ENCODE peak calls at places on chromosomes 13 and 19, in four cellular contexts. V, K, P and J are unnamed samples.

GRCh38 chr19:2477141-2477710 is 1.3 kb downstream of the GADD45B start:
- DNase-seq in V (no peak), K (peak), P (no peak), J (peak)

GRCh38 chr19:10593820-10594637 is 6.9 kb upstream of the AP1M2 start:
- DNase-seq in V (no peak), K (no peak), P (no peak), J (peak)

GRCh38 chr19:2754659-2755447 is 15.0 kb upstream of the SLC39A3 start:
- DNase-seq in V (no peak), K (no peak), P (no peak), J (no peak)

GRCh38 chr19:41877490-41877876 is 404 bp downstream of the CD79A start:
- DNase-seq in V (no peak), K (no peak), P (no peak), J (peak)

GRCh38 chr19:50204811-50205675 is 1.6 kb downstream of the MYH14 start:
- DNase-seq in V (no peak), K (no peak), P (peak), J (peak)

GRCh38 chr19:1401138-1401888 is at the start of gene GAMT:
- DNase-seq in V (peak), K (no peak), P (no peak), J (peak)

GRCh38 chr19:32018014-32018413 is 327.4 kb upstream of the ZNF507 start:
- DNase-seq in V (no peak), K (peak), P (no peak), J (peak)

GRCh38 chr13:105410602-105411001 is 1124.9 kb downstream of the EFNB2 start:
- DNase-seq in V (no peak), K (no peak), P (no peak), J (peak)

GRCh38 chr13:50224534-50224933 is 209.3 kb downstream of the KCNRG start:
- DNase-seq in V (no peak), K (peak), P (no peak), J (no peak)

GRCh38 chr13:22758245-22758644 is 422.5 kb upstream of the SGCG start:
- DNase-seq in V (no peak), K (no peak), P (no peak), J (no peak)